ENCODE peak calls at places on chromosomes 6 and 20, in four cellular contexts. R is mesothelial cell of epicardium, A is T-helper 2 cell, D is NCI-H510A. Z is an unnamed sample.

GRCh38 chr6:53107091-53107490 is 41.5 kb downstream of the GCM1 start:
- DNase-seq in R (no peak), A (no peak), D (no peak), Z (no peak)

GRCh38 chr20:31667315-31668285 is 29.9 kb downstream of the COX4I2 start:
- DNase-seq in R (no peak), A (no peak), D (no peak), Z (no peak)

GRCh38 chr20:54156522-54156921 is 17.3 kb downstream of the CYP24A1 start:
- DNase-seq in R (no peak), A (no peak), D (no peak), Z (no peak)

GRCh38 chr20:20365593-20365992 is 2.3 kb upstream of the INSM1 start:
- DNase-seq in R (no peak), A (no peak), D (no peak), Z (no peak)

GRCh38 chr6:39934060-39934757 is at the start of gene MOCS1:
- DNase-seq in R (peak; percentile 45), A (no peak), D (peak; percentile 63), Z (peak; percentile 4)

GRCh38 chr6:90274481-90275030 is 22.1 kb downstream of the BACH2 start:
- DNase-seq in R (no peak), A (peak; percentile 83), D (no peak), Z (peak; percentile 98)

GRCh38 chr6:20868397-20869185 is 334.3 kb downstream of the CDKAL1 start:
- DNase-seq in R (no peak), A (no peak), D (peak; percentile 68), Z (no peak)

GRCh38 chr20:17967595-17968365 is 814 bp downstream of the SNX5 start:
- DNase-seq in R (no peak), A (peak; percentile 12), D (no peak), Z (no peak)

GRCh38 chr6:144931172-144932035 is 646.3 kb downstream of the UTRN start:
- DNase-seq in R (no peak), A (peak; percentile 4), D (no peak), Z (peak; percentile 27)

GRCh38 chr6:139152088-139152891 is 17.4 kb downstream of the HECA start:
- DNase-seq in R (no peak), A (no peak), D (no peak), Z (no peak)

GRCh38 chr20:10519361-10520048 is 84.4 kb downstream of the SLX4IP start:
- DNase-seq in R (no peak), A (no peak), D (no peak), Z (no peak)

GRCh38 chr6:90184334-90185298 is 112.0 kb downstream of the BACH2 start:
- DNase-seq in R (peak; percentile 60), A (no peak), D (peak; percentile 31), Z (peak; percentile 53)

GRCh38 chr20:49228676-49229075 is 9.5 kb downstream of the DDX27 start:
- DNase-seq in R (no peak), A (no peak), D (peak; percentile 38), Z (no peak)

GRCh38 chr6:170032197-170032596 is 258.7 kb downstream of the DLL1 start:
- DNase-seq in R (no peak), A (no peak), D (no peak), Z (no peak)

GRCh38 chr20:46582648-46583047 is 32.2 kb upstream of the OCSTAMP start:
- DNase-seq in R (no peak), A (no peak), D (no peak), Z (no peak)

GRCh38 chr6:170403451-170403850 is 96.9 kb downstream of the FAM120B start:
- DNase-seq in R (no peak), A (no peak), D (peak; percentile 9), Z (no peak)

GRCh38 chr6:156851447-156851846 is 74.3 kb downstream of the ARID1B start:
- DNase-seq in R (no peak), A (no peak), D (no peak), Z (no peak)

GRCh38 chr6:111681856-111682255 is 76.2 kb upstream of the TRAF3IP2 start:
- DNase-seq in R (no peak), A (no peak), D (no peak), Z (no peak)

GRCh38 chr6:38058022-38058421 is 238.5 kb downstream of the ZFAND3 start:
- DNase-seq in R (no peak), A (peak; percentile 56), D (no peak), Z (no peak)

GRCh38 chr20:19047040-19047950 is 165.1 kb upstream of the SLC24A3 start:
- DNase-seq in R (no peak), A (no peak), D (peak; percentile 54), Z (no peak)

GRCh38 chr6:105204768-105205167 is 25.0 kb upstream of the POPDC3 start:
- DNase-seq in R (no peak), A (no peak), D (no peak), Z (no peak)

GRCh38 chr6:45021652-45022051 is 306.5 kb upstream of the RUNX2 start:
- DNase-seq in R (no peak), A (no peak), D (no peak), Z (no peak)

GRCh38 chr6:143232849-143233248 is 172.2 kb downstream of the AIG1 start:
- DNase-seq in R (no peak), A (no peak), D (no peak), Z (no peak)

GRCh38 chr6:372336-372911 is 19.1 kb upstream of the IRF4 start:
- DNase-seq in R (no peak), A (no peak), D (no peak), Z (no peak)

GRCh38 chr6:154226461-154226860 is 130.1 kb downstream of the IPCEF1 start:
- DNase-seq in R (no peak), A (no peak), D (no peak), Z (no peak)

GRCh38 chr6:114364295-114364694 is 21.5 kb upstream of the HS3ST5 start:
- DNase-seq in R (no peak), A (no peak), D (no peak), Z (no peak)

GRCh38 chr6:158314737-158315136 is 2.5 kb downstream of the TULP4 start:
- DNase-seq in R (no peak), A (no peak), D (no peak), Z (no peak)

GRCh38 chr6:8027965-8028651 is 36.1 kb downstream of the BLOC1S5 start:
- DNase-seq in R (no peak), A (no peak), D (no peak), Z (no peak)

GRCh38 chr20:6265204-6265904 is 142.5 kb upstream of the FERMT1 start:
- DNase-seq in R (no peak), A (no peak), D (peak; percentile 37), Z (no peak)

GRCh38 chr6:45715508-45715803 is 300.2 kb downstream of the CLIC5 start:
- DNase-seq in R (no peak), A (no peak), D (no peak), Z (no peak)

GRCh38 chr6:153215242-153215641 is 84.2 kb upstream of the RGS17 start:
- DNase-seq in R (no peak), A (no peak), D (no peak), Z (no peak)

GRCh38 chr6:124941259-124941658 is 21.0 kb upstream of the RNF217 start:
- DNase-seq in R (no peak), A (no peak), D (no peak), Z (no peak)

Z was measured in naive thymus-derived CD8-positive, alpha-beta T cell.